ENCODE peak calls at places on chromosomes 3 and 15, in five cellular contexts. P, C, L, B and G are unnamed samples.

GRCh38 chr3:100590114-100590839 is 19.1 kb upstream of the ADGRG7 start:
- DNase-seq in P (peak), C (peak), L (peak), B (peak), G (peak)

GRCh38 chr3:152176241-152176640 is 92.5 kb upstream of the MBNL1 start:
- DNase-seq in P (no peak), C (no peak), L (no peak), B (peak), G (peak)

GRCh38 chr3:57078366-57079220 is 18.1 kb downstream of the SPATA12 start:
- DNase-seq in P (peak), C (peak), L (peak), B (peak), G (peak)

GRCh38 chr3:126986001-126986400 is 3.1 kb downstream of the PLXNA1 start:
- DNase-seq in P (no peak), C (no peak), L (no peak), B (peak), G (no peak)

GRCh38 chr3:193870376-193871092 is 265.4 kb upstream of the HES1 start:
- DNase-seq in P (no peak), C (no peak), L (no peak), B (no peak), G (peak)

GRCh38 chr3:197456271-197457091 is 99.3 kb downstream of the BDH1 start:
- DNase-seq in P (no peak), C (peak), L (peak), B (peak), G (peak)

GRCh38 chr3:108472011-108472591 is 38.3 kb downstream of the MYH15 start:
- DNase-seq in P (no peak), C (no peak), L (no peak), B (peak), G (peak)

GRCh38 chr3:13718437-13718836 is 161.4 kb downstream of the WNT7A start:
- DNase-seq in P (no peak), C (no peak), L (no peak), B (no peak), G (no peak)

GRCh38 chr3:81846988-81847387 is 85.5 kb upstream of the GBE1 start:
- DNase-seq in P (no peak), C (no peak), L (no peak), B (no peak), G (no peak)

GRCh38 chr3:49845694-49846093 is 10.7 kb downstream of the TRAIP start:
- DNase-seq in P (no peak), C (no peak), L (no peak), B (no peak), G (no peak)

GRCh38 chr15:99449514-99449913 is 116.3 kb upstream of the MEF2A start:
- DNase-seq in P (no peak), C (no peak), L (no peak), B (no peak), G (peak)

GRCh38 chr3:98612587-98612986 is 19.2 kb upstream of the CPOX start:
- DNase-seq in P (no peak), C (no peak), L (no peak), B (no peak), G (peak)

GRCh38 chr3:59185586-59186381 is 136.0 kb upstream of the CFAP20DC start:
- DNase-seq in P (no peak), C (no peak), L (no peak), B (peak), G (peak)

GRCh38 chr3:25433868-25434267 is 5.8 kb downstream of the RARB start:
- DNase-seq in P (no peak), C (no peak), L (no peak), B (no peak), G (no peak)

GRCh38 chr3:127329647-127330285 is 41.9 kb upstream of the PRR20G start:
- DNase-seq in P (no peak), C (no peak), L (no peak), B (no peak), G (no peak)

GRCh38 chr15:25186411-25186810 is 231.6 kb downstream of the SNRPN start:
- DNase-seq in P (no peak), C (no peak), L (no peak), B (no peak), G (no peak)

GRCh38 chr3:169546368-169546767 is 117.1 kb downstream of the MECOM start:
- DNase-seq in P (no peak), C (no peak), L (no peak), B (no peak), G (no peak)

GRCh38 chr3:134677196-134677986 is 26.6 kb upstream of the KY start:
- DNase-seq in P (no peak), C (peak), L (no peak), B (no peak), G (peak)

GRCh38 chr15:51825701-51826100 is 3.8 kb upstream of the TMOD3 start:
- DNase-seq in P (no peak), C (no peak), L (no peak), B (no peak), G (no peak)

GRCh38 chr3:101423984-101424888 is 88.8 kb downstream of the SENP7 start:
- DNase-seq in P (no peak), C (peak), L (no peak), B (no peak), G (no peak)

GRCh38 chr15:53569756-53570480 is 189.5 kb downstream of the WDR72 start:
- DNase-seq in P (no peak), C (no peak), L (no peak), B (no peak), G (peak)

GRCh38 chr3:29441020-29441324 is 160.1 kb downstream of the RBMS3 start:
- DNase-seq in P (no peak), C (no peak), L (no peak), B (no peak), G (no peak)

GRCh38 chr15:73985101-73985873 is 6.8 kb downstream of the STOML1 start:
- DNase-seq in P (no peak), C (no peak), L (no peak), B (peak), G (no peak)

GRCh38 chr15:48940508-48940907 is 23.2 kb downstream of the SHC4 start:
- DNase-seq in P (no peak), C (no peak), L (no peak), B (peak), G (peak)

GRCh38 chr3:8579101-8579500 is 65.5 kb downstream of the SSUH2 start:
- DNase-seq in P (no peak), C (no peak), L (no peak), B (no peak), G (no peak)

GRCh38 chr3:89025185-89025584 is 82.2 kb upstream of the EPHA3 start:
- DNase-seq in P (no peak), C (no peak), L (no peak), B (peak), G (peak)